ENCODE peak calls at places on chromosomes 6 and 20, in four cellular contexts. One of them, this sample, is unnamed.
A peak's percentile ranks its signal among the peaks of the same experiment; 100 is the strongest.

GRCh38 chr20:47362361-47363219 is 6.1 kb upstream of the ZMYND8 start:
- DNase-seq in NCI-H1436: no peak
- DNase-seq in NB4: peak; percentile 61
- DNase-seq in memory B cell: no peak
- DNase-seq in this sample: no peak

GRCh38 chr6:30219244-30219643 is 6.0 kb upstream of the TRIM26 start:
- DNase-seq in NCI-H1436: peak; percentile 72
- DNase-seq in NB4: peak; percentile 82
- DNase-seq in memory B cell: peak; percentile 47
- DNase-seq in this sample: peak; percentile 23

GRCh38 chr6:35017461-35018183 is 123.5 kb downstream of the TCP11 start:
- DNase-seq in NCI-H1436: no peak
- DNase-seq in NB4: no peak
- DNase-seq in memory B cell: no peak
- DNase-seq in this sample: no peak

GRCh38 chr6:134296762-134297161 is 21.1 kb downstream of the SGK1 start:
- DNase-seq in NCI-H1436: no peak
- DNase-seq in NB4: no peak
- DNase-seq in memory B cell: no peak
- DNase-seq in this sample: no peak

GRCh38 chr20:37757550-37757949 is 63.7 kb downstream of the CTNNBL1 start:
- DNase-seq in NCI-H1436: no peak
- DNase-seq in NB4: peak; percentile 3
- DNase-seq in memory B cell: no peak
- DNase-seq in this sample: peak; percentile 16

GRCh38 chr20:37955511-37955910 is 52.6 kb downstream of the VSTM2L start:
- DNase-seq in NCI-H1436: no peak
- DNase-seq in NB4: no peak
- DNase-seq in memory B cell: no peak
- DNase-seq in this sample: no peak

GRCh38 chr6:28643017-28643740 is 117.5 kb downstream of the GPX5 start:
- DNase-seq in NCI-H1436: peak; percentile 46
- DNase-seq in NB4: peak; percentile 90
- DNase-seq in memory B cell: no peak
- DNase-seq in this sample: no peak

GRCh38 chr6:147201885-147202515 is 2.2 kb upstream of the STXBP5 start:
- DNase-seq in NCI-H1436: peak; percentile 21
- DNase-seq in NB4: peak; percentile 91
- DNase-seq in memory B cell: peak; percentile 17
- DNase-seq in this sample: no peak

GRCh38 chr20:19594896-19595295 is 163.2 kb upstream of the RIN2 start:
- DNase-seq in NCI-H1436: no peak
- DNase-seq in NB4: no peak
- DNase-seq in memory B cell: no peak
- DNase-seq in this sample: no peak

GRCh38 chr6:41859356-41859755 is 35.8 kb downstream of the USP49 start:
- DNase-seq in NCI-H1436: no peak
- DNase-seq in NB4: no peak
- DNase-seq in memory B cell: no peak
- DNase-seq in this sample: no peak

GRCh38 chr6:56255370-56255769 is 8.0 kb upstream of the COL21A1 start:
- DNase-seq in NCI-H1436: no peak
- DNase-seq in NB4: no peak
- DNase-seq in memory B cell: no peak
- DNase-seq in this sample: no peak